ENCODE peak calls at places on chromosomes 4 and X, in six cellular contexts. J is K562, O is A549, R is IMR-90, Y is HepG2, F is GM12878. K is an unnamed sample.
A peak's percentile ranks its signal among the peaks of the same experiment; 100 is the strongest.

GRCh38 chrX:73812256-73812655 is 249.3 kb downstream of the CHIC1 start:
- DNase-seq in J (no peak), O (no peak), R (no peak), Y (no peak), F (no peak), K (no peak)

GRCh38 chr4:123701046-123701445 is 304.5 kb downstream of the SPRY1 start:
- DNase-seq in J (no peak), O (no peak), R (peak; percentile 23), Y (no peak), F (no peak), K (no peak)

GRCh38 chr4:149176019-149176418 is 639.6 kb downstream of the IQCM start:
- DNase-seq in J (no peak), O (no peak), R (no peak), Y (peak; percentile 7), F (no peak), K (no peak)

GRCh38 chr4:4269856-4270255 is 20.1 kb downstream of the LYAR start:
- DNase-seq in J (no peak), O (no peak), R (no peak), Y (no peak), F (no peak), K (no peak)

GRCh38 chr4:111506706-111507105 is 638.5 kb upstream of the FAM241A start:
- DNase-seq in J (no peak), O (no peak), R (peak; percentile 84), Y (no peak), F (no peak), K (no peak)

GRCh38 chrX:458631-459061 is 71.9 kb upstream of the PPP2R3B start:
- DNase-seq in J (no peak), O (no peak), R (no peak), Y (no peak), F (no peak), K (no peak)

GRCh38 chr4:98514930-98515809 is 143.2 kb downstream of the TSPAN5 start:
- DNase-seq in J (peak; percentile 48), O (no peak), R (peak; percentile 54), Y (no peak), F (no peak), K (no peak)

GRCh38 chr4:141142423-141142822 is 9.2 kb upstream of the RNF150 start:
- DNase-seq in J (no peak), O (no peak), R (no peak), Y (no peak), F (no peak), K (no peak)

GRCh38 chr4:54085284-54085683 is 14.7 kb upstream of the GSX2 start:
- DNase-seq in J (no peak), O (peak; percentile 31), R (peak; percentile 92), Y (peak; percentile 91), F (no peak), K (no peak)

GRCh38 chr4:38684951-38685350 is 21.0 kb downstream of the KLF3 start:
- DNase-seq in J (no peak), O (no peak), R (no peak), Y (no peak), F (no peak), K (no peak)

GRCh38 chr4:174522183-174523002 is at the start of gene HPGD:
- DNase-seq in J (peak; percentile 61), O (peak; percentile 33), R (no peak), Y (no peak), F (no peak), K (peak; percentile 49)

GRCh38 chrX:77167993-77168392 is 279.2 kb upstream of the FGF16 start:
- DNase-seq in J (no peak), O (no peak), R (no peak), Y (peak; percentile 6), F (no peak), K (no peak)

GRCh38 chr4:35500812-35501211 is 743.5 kb downstream of the ARAP2 start:
- DNase-seq in J (no peak), O (no peak), R (no peak), Y (no peak), F (peak; percentile 8), K (no peak)

GRCh38 chr4:102578819-102579218 is 77.7 kb downstream of the NFKB1 start:
- DNase-seq in J (peak; percentile 19), O (no peak), R (no peak), Y (no peak), F (no peak), K (no peak)

GRCh38 chr4:110475881-110476818 is at the start of gene ENPEP:
- DNase-seq in J (no peak), O (no peak), R (peak; percentile 36), Y (no peak), F (no peak), K (no peak)

GRCh38 chr4:18322111-18322510 is 300.6 kb upstream of the LCORL start:
- DNase-seq in J (no peak), O (no peak), R (no peak), Y (no peak), F (no peak), K (no peak)

GRCh38 chrX:153692611-153693156 is 5.0 kb downstream of the SLC6A8 start:
- DNase-seq in J (no peak), O (no peak), R (no peak), Y (no peak), F (no peak), K (no peak)

GRCh38 chr4:113657834-113658233 is 103.7 kb downstream of the CAMK2D start:
- DNase-seq in J (no peak), O (no peak), R (peak; percentile 69), Y (no peak), F (no peak), K (no peak)

GRCh38 chr4:119068529-119068962 is 67.1 kb upstream of the MYOZ2 start:
- DNase-seq in J (no peak), O (no peak), R (peak; percentile 32), Y (no peak), F (no peak), K (peak; percentile 21)

GRCh38 chr4:80011636-80012236 is 61.3 kb downstream of the ANTXR2 start:
- DNase-seq in J (no peak), O (no peak), R (peak; percentile 94), Y (no peak), F (no peak), K (no peak)

GRCh38 chr4:27081675-27082579 is 221.3 kb downstream of the STIM2 start:
- DNase-seq in J (no peak), O (no peak), R (no peak), Y (no peak), F (peak; percentile 23), K (no peak)

GRCh38 chr4:2046031-2046961 is 12.8 kb upstream of the NAT8L start:
- DNase-seq in J (no peak), O (no peak), R (no peak), Y (no peak), F (no peak), K (no peak)

GRCh38 chrX:124300412-124300811 is 32.0 kb upstream of the TEX13D start:
- DNase-seq in J (no peak), O (no peak), R (no peak), Y (no peak), F (no peak), K (no peak)

GRCh38 chr4:127505203-127505602 is 127.6 kb upstream of the INTU start:
- DNase-seq in J (peak; percentile 62), O (no peak), R (peak; percentile 84), Y (no peak), F (no peak), K (no peak)
- TF ChIP-seq BHLHE40 in J (no peak), O (no peak), R (no peak), Y (no peak), F (no peak), K (no peak)

DNA sequence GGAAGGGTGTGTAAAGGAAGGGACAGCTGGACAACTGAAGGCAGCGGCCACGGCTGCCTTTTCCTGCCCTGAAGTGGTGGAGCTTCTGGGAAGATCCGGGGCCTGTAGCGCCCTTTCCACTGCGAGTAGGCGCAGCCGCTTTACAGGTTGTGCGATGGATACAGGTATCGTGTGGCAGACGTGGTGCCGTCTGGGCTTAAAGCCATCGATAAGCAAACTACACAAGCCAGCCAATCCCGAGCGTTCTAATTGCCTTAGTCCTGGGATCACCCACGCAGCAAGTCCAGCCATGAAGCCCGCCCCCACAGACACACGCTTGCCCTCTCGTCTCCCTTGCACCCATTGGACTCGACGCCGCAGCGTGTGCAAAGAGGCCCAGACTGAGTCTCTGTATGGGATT is 15.4 kb downstream of the NKX6-1 start:
- DNase-seq in J (no peak), O (no peak), R (no peak), Y (no peak), F (no peak), K (no peak)
- TF ChIP-seq BHLHE40 in J (no peak), O (no peak), R (no peak), Y (no peak), F (no peak), K (no peak)

DNA sequence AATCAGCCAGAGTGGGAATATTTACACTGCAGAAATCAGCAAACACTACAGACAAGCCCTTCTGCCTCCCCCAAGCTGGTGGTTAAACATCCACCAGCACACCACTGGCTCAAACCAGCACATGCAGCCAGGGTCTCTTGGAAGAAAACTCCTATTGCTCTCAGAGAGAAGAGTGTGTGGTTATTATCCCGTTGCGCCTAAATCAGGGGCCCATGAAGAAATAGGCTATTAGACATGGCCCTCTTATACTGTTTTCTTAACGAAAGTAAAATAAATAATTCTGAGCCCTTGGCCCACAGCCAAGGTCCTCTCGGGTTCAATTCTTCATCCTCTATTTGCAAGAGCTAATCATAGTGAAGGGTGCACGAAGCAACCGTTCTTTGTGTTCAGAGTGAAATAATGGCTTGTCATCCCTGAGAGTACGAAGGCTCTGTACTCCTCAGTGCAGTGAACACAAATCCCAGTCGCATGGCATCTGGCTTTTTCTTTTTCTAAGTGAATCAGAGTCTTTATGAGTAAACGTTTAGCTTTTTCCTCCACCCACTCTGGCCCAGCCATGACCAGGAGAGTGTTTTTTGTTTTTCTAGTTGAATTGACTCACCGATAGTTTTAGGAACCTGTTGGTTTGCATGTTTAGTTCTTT is 33.4 kb upstream of the RBM47 start:
- DNase-seq in J (no peak), O (no peak), R (peak; percentile 89), Y (peak; percentile 68), F (peak; percentile 82), K (no peak)
- TF ChIP-seq BHLHE40 in J (no peak), O (no peak), R (no peak), Y (no peak), F (no peak), K (no peak)

GRCh38 chrX:35285289-35285962 is 342.8 kb downstream of the FAM47B start:
- DNase-seq in J (no peak), O (no peak), R (no peak), Y (no peak), F (no peak), K (no peak)
- TF ChIP-seq BHLHE40 in J (no peak), O (no peak), R (no peak), Y (no peak), F (no peak), K (no peak)

GRCh38 chrX:102126863-102127262 is 1.4 kb downstream of the TCEAL2 start:
- DNase-seq in J (no peak), O (no peak), R (no peak), Y (no peak), F (no peak), K (no peak)

GRCh38 chrX:102129473-102129872 is 4.0 kb downstream of the TCEAL2 start:
- DNase-seq in J (peak; percentile 2), O (peak; percentile 4), R (peak; percentile 4), Y (no peak), F (no peak), K (peak; percentile 31)
- TF ChIP-seq BHLHE40 in J (no peak), O (no peak), R (no peak), Y (no peak), F (no peak), K (no peak)

GRCh38 chr4:164508836-164509235 is 245.1 kb upstream of the SMIM31 start:
- DNase-seq in J (no peak), O (no peak), R (no peak), Y (no peak), F (no peak), K (no peak)
- TF ChIP-seq BHLHE40 in J (no peak), O (no peak), R (no peak), Y (no peak), F (no peak), K (no peak)

GRCh38 chr4:182230256-182230655 is 12.9 kb upstream of the TENM3 start:
- DNase-seq in J (no peak), O (no peak), R (no peak), Y (no peak), F (no peak), K (no peak)
- TF ChIP-seq BHLHE40 in J (no peak), O (no peak), R (no peak), Y (no peak), F (no peak), K (no peak)

K was measured in HEK293T.